ENCODE peak calls at places on chromosomes 7 and 10, in four cellular contexts. G is mesenchymal stem cell, C is choroid plexus epithelial cell, K is lower leg skin. F is an unnamed sample.

GRCh38 chr10:63542835-63543575 is 21.8 kb downstream of the REEP3 start:
- DNase-seq in C (peak), G (peak), K (no peak), F (peak)

GRCh38 chr10:112307631-112308502 is 24.7 kb downstream of the TECTB start:
- DNase-seq in G (peak), K (no peak), C (peak), F (peak)

GRCh38 chr7:34622771-34623250 is 35.2 kb upstream of the NPSR1 start:
- DNase-seq in K (no peak), C (no peak), G (no peak), F (no peak)

GRCh38 chr10:124642076-124642710 is 102.0 kb downstream of the FAM53B start:
- DNase-seq in K (no peak), G (no peak), C (no peak), F (no peak)

GRCh38 chr7:95916573-95917371 is 144.4 kb downstream of the DYNC1I1 start:
- DNase-seq in C (peak), K (peak), G (peak), F (peak)

GRCh38 chr7:84237533-84238173 is 43.1 kb upstream of the SEMA3A start:
- DNase-seq in C (peak), K (no peak), G (peak), F (peak)

GRCh38 chr7:122082670-122083069 is 61.4 kb downstream of the AASS start:
- DNase-seq in C (no peak), K (no peak), G (no peak), F (no peak)

GRCh38 chr10:3484306-3485187 is 300.5 kb downstream of the KLF6 start:
- DNase-seq in C (peak), K (no peak), G (peak), F (no peak)

GRCh38 chr10:123009105-123009805 is 449 bp downstream of the ACADSB start:
- DNase-seq in K (peak), G (peak), C (no peak), F (no peak)

GRCh38 chr7:47080816-47081215 is 501.1 kb downstream of the TNS3 start:
- DNase-seq in C (peak), G (peak), K (no peak), F (no peak)

GRCh38 chr7:33837356-33837851 is 67.9 kb upstream of the BMPER start:
- DNase-seq in K (no peak), C (no peak), G (peak), F (no peak)

GRCh38 chr10:78802866-78803265 is 265.9 kb upstream of the ZMIZ1 start:
- DNase-seq in C (peak), K (peak), G (peak), F (peak)

GRCh38 chr7:122550545-122550944 is 148.4 kb downstream of the RNF133 start:
- DNase-seq in C (peak), K (no peak), G (no peak), F (peak)

GRCh38 chr10:77604941-77605351 is 32.7 kb downstream of the KCNMA1 start:
- DNase-seq in K (no peak), C (no peak), G (no peak), F (no peak)

GRCh38 chr10:77606751-77607150 is 30.9 kb downstream of the KCNMA1 start:
- DNase-seq in K (no peak), G (no peak), C (no peak), F (peak)

GRCh38 chr10:77609781-77610272 is 27.8 kb downstream of the KCNMA1 start:
- DNase-seq in K (no peak), C (peak), G (peak), F (no peak)

GRCh38 chr10:77605466-77605865 is 32.1 kb downstream of the KCNMA1 start:
- DNase-seq in G (peak), K (no peak), C (peak), F (no peak)

DNA sequence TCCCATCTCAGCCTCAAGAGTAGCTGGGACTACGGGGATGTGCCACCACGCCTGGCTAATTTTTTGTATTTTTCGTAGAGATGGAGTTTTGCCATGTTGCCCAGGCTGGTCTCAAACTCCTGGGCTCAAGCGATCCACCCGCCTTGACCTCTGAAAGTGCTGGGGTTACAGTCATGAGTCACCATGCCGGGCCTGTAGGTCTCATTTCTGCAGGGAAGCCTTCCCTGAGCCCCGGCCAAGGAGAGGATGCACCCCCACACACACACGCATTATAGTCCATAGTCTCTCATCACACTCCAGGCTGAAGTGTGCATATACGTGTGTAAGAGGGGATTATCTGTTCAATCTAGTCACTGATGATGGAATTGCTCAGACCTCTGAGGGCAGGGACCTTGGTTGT is 29.3 kb downstream of the KCNMA1 start:
- DNase-seq in G (no peak), K (no peak), C (no peak), F (no peak)
- H3K4me3 ChIP-seq in G (no peak), K (no peak), C (no peak), F (no peak)

DNA sequence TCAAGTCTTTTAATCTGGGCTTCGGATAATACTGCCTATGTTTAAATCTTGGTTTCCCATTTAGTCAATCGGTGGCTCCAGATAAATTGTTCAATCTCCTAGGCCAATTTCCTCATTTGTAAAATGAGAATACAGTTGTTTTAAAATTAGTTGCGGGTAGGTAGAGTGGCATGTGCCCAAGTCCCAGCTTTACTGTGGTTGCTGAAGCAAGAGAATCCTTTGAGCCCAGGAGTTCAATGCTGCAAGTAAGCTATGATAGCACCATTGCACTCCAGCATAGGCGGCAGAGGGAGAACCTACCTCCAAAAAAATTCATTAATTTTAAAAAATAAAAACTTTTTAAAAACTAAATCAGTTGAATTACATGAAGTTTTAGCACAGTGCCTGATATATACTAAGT is 7.3 kb downstream of the RNF216 start:
- DNase-seq in C (no peak), G (no peak), K (no peak), F (no peak)
- H3K4me3 ChIP-seq in C (no peak), G (no peak), K (no peak), F (no peak)

DNA sequence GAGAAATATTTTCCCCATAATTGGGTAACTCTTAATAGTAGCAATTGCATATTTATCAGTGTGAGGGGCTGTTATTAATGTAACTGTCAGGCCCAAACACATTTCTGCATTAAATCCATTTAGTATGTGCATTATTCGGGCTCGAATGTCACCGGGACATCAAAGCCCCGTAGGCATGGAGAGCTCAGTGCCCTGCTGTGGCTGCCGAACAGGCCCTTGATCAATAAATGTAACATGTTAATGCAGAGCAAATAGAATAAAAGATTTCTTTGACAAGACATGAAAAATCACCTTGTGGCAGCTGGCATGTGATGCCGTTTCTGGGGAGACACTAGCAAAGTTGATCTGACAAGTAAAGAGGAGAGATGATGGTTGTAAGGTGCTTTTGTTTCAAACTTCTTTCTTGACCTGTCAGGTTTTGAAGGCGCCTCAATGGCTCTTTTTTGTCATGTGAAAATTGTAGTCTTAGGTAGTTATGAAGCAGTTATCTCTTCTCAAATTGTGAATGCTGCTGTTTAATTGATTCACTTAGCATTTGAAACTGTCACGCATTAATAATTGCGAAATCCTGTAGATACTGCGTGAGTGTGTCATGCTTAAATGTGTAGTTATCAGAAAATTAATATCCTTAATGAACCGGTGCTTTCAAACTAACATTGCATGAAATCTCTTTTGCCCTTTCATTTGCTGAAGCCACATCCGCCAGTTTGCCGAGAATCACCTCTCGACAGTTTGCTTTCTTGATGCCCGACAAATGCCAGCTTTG is 19.4 kb downstream of the LRMDA start:
- DNase-seq in G (no peak), C (no peak), K (peak), F (no peak)
- H3K4me3 ChIP-seq in G (no peak), C (no peak), K (no peak), F (no peak)

DNA sequence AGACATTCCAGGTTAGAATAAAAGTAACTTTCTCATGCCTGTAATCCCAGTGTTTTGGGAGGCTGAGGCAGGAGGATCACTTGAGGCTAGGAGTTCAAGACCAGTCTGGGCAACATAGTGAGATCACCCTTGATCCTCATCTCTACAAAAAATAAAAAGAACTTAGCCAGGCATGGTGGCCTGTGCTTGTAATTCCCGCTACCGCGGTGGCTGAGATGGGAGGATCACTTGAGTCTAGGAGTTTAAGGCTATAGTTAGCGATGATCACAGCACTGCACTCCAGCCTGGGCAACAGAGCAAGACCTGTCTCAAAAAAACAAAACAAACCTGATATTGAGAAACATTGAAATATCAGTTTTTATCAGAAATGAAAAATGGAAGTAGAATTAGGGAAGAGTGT is 4.6 kb downstream of the TET1 start:
- DNase-seq in K (no peak), G (no peak), C (no peak), F (no peak)
- H3K4me3 ChIP-seq in K (no peak), G (no peak), C (no peak), F (no peak)

GRCh38 chr7:73423519-73424485 is 9.8 kb upstream of the FZD9 start:
- DNase-seq in C (peak), K (no peak), G (peak), F (no peak)
- H3K4me3 ChIP-seq in C (peak), K (no peak), G (no peak), F (no peak)

GRCh38 chr10:77635402-77636227 is 2.0 kb downstream of the KCNMA1 start:
- DNase-seq in C (no peak), G (no peak), K (no peak), F (no peak)
- H3K4me3 ChIP-seq in C (no peak), G (peak), K (no peak), F (peak)

GRCh38 chr7:15686957-15687644 is 618 bp upstream of the MEOX2 start:
- DNase-seq in C (no peak), K (peak), G (no peak), F (no peak)
- H3K4me3 ChIP-seq in C (peak), K (peak), G (peak), F (no peak)

GRCh38 chr10:104642001-104642270 is 846 bp downstream of the SORCS3 start:
- DNase-seq in C (no peak), K (no peak), G (no peak), F (no peak)
- H3K4me3 ChIP-seq in C (no peak), K (no peak), G (no peak), F (no peak)